ENCODE peak calls at places on chromosomes 2 and 18, in ten cellular contexts. D, O, A, R, Y, L, F, Z, E and S are unnamed samples.

GRCh38 chr2:157789933-157790511 is 86.1 kb downstream of the ACVR1 start:
- DNase-seq in A (no peak), L (no peak), F (peak; percentile 60), Y (no peak), Z (no peak), O (no peak), E (no peak), D (no peak), R (no peak), S (no peak)

GRCh38 chr2:37143986-37144385 is 12.8 kb downstream of the EIF2AK2 start:
- DNase-seq in A (no peak), O (no peak), R (peak; percentile 55), Z (no peak), Y (no peak), D (no peak), L (no peak), E (no peak), F (no peak), S (no peak)

GRCh38 chr2:45497355-45497754 is 113.7 kb downstream of the SRBD1 start:
- DNase-seq in O (no peak), A (no peak), R (peak; percentile 20), Z (no peak), E (no peak), F (no peak), L (no peak), Y (peak; percentile 28), D (no peak), S (no peak)

GRCh38 chr18:59272971-59273935 is at the start of gene RAX:
- DNase-seq in A (no peak), E (no peak), L (no peak), Z (no peak), D (peak; percentile 95), F (no peak), Y (peak; percentile 81), O (peak; percentile 96), R (peak; percentile 11), S (no peak)

GRCh38 chr2:145724499-145724898 is 1204.6 kb upstream of the ZEB2 start:
- DNase-seq in R (no peak), D (no peak), O (no peak), A (no peak), E (no peak), Y (no peak), F (no peak), L (no peak), Z (no peak), S (no peak)

GRCh38 chr18:77208969-77209368 is 40.7 kb upstream of the GALR1 start:
- DNase-seq in F (no peak), R (peak; percentile 79), O (no peak), Z (no peak), D (no peak), A (no peak), Y (peak; percentile 71), E (no peak), L (peak; percentile 17), S (peak; percentile 77)

GRCh38 chr18:74598350-74599001 is 806 bp downstream of the ZNF407 start:
- DNase-seq in Y (peak; percentile 64), R (peak; percentile 49), F (peak; percentile 76), O (peak; percentile 82), D (peak; percentile 52), E (no peak), Z (peak; percentile 72), L (peak; percentile 32), A (no peak), S (no peak)

GRCh38 chr18:40866013-40866644 is 1088.9 kb upstream of the PIK3C3 start:
- DNase-seq in Z (no peak), Y (no peak), L (peak; percentile 80), E (peak; percentile 45), F (no peak), R (no peak), O (no peak), A (no peak), D (no peak), S (no peak)

GRCh38 chr2:167924556-167924955 is 322.8 kb downstream of the STK39 start:
- DNase-seq in F (no peak), R (no peak), Y (no peak), L (peak; percentile 6), D (no peak), Z (no peak), O (no peak), A (no peak), E (no peak), S (no peak)

GRCh38 chr18:37383036-37383788 is 182.4 kb downstream of the CELF4 start:
- DNase-seq in L (no peak), Y (no peak), E (no peak), D (peak; percentile 49), Z (no peak), F (no peak), A (no peak), R (no peak), O (peak; percentile 74), S (no peak)

GRCh38 chr18:68948622-68949021 is 150.7 kb downstream of the CCDC102B start:
- DNase-seq in F (no peak), R (no peak), O (no peak), Z (no peak), E (no peak), A (no peak), L (no peak), Y (no peak), D (no peak), S (no peak)

GRCh38 chr2:17643031-17643615 is 102.6 kb downstream of the VSNL1 start:
- DNase-seq in Z (no peak), F (no peak), L (peak; percentile 96), A (no peak), E (peak; percentile 96), R (peak; percentile 94), Y (no peak), O (no peak), D (no peak), S (peak; percentile 72)

GRCh38 chr2:30690126-30690561 is 117.1 kb downstream of the CAPN13 start:
- DNase-seq in F (no peak), E (no peak), A (no peak), L (no peak), Z (peak; percentile 61), R (no peak), Y (no peak), O (no peak), D (no peak), S (no peak)

GRCh38 chr2:9422321-9423099 is 818 bp downstream of the ITGB1BP1 start:
- DNase-seq in O (peak; percentile 85), L (peak; percentile 42), Y (peak; percentile 62), F (peak; percentile 65), E (no peak), D (peak; percentile 63), R (peak; percentile 32), Z (no peak), A (no peak), S (no peak)
- TF ChIP-seq CTCF in O (no peak), L (no peak), Y (no peak), F (no peak), E (no peak), D (no peak), R (no peak), Z (no peak), A (no peak), S (peak; percentile 8)

GRCh38 chr2:85015653-85016360 is 44.8 kb downstream of the KCMF1 start:
- DNase-seq in O (no peak), R (peak; percentile 56), E (no peak), A (no peak), F (no peak), Z (no peak), L (no peak), D (no peak), Y (no peak), S (no peak)
- TF ChIP-seq CTCF in O (peak; percentile 58), R (peak; percentile 21), E (no peak), A (peak; percentile 11), F (no peak), Z (no peak), L (no peak), D (no peak), Y (no peak), S (peak; percentile 26)

DNA sequence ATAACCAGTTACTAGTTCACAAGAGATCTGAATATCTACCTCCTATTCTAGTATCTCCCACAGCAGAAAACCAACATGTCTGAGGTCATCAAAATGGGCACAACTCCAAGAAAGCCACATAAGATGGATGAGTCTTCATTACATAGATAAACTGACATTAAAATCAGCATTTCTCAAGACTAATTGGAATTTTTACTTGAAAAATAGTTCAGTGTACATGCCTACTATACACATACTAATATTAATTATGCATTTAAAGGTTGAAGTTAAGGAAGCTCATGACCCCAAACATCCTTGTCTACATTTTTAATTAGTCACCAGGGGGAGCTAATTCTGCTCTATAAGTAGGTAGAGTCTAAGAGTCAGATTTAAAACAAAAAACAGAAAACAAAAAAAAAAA is 41.9 kb downstream of the ZNF521 start:
- DNase-seq in D (peak; percentile 68), E (no peak), Z (no peak), Y (no peak), A (no peak), L (peak; percentile 29), F (no peak), O (no peak), R (peak; percentile 46), S (no peak)
- TF ChIP-seq CTCF in D (no peak), E (no peak), Z (no peak), Y (peak; percentile 23), A (peak; percentile 16), L (no peak), F (no peak), O (peak; percentile 71), R (peak; percentile 40), S (peak; percentile 40)

DNA sequence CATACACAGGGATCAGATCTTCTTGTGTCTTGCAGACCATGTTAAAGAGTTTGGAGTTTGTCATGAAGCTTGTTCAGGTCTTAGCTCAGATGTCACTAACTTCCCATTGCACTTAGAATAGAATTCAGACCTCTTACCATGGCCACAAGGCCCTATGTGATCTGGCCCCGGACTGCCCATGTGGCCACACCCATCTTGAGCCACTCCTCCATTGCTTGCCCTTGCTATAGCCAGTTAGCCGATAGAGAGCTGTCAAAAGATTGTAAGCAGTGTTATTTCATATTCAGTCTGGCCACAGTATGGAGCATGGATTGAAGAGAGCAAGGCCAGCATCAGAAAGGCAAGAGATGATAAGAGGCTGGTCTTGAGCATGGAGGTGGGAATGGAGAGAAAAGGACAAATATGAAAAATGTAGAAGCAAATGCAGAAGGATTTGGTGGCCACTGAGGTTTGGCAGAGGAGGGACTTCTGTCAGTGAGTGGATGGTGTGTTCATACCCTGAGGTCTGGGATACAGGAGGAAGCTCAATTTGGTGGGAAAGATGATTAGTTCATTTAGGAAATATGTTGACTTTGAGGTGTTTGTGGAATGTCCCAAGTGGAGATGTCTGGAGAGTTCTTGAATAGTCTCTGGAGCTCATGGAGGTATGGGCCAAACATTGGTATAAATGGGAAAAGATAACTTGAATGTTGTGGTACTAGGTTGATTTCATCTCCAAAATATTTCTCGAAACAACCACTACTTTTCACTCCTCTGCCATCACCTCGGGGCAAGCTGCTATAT is 10.6 kb downstream of the DGUOK start:
- DNase-seq in R (no peak), O (peak; percentile 26), A (no peak), E (no peak), Z (no peak), F (no peak), Y (no peak), L (no peak), D (no peak), S (no peak)
- TF ChIP-seq CTCF in R (no peak), O (no peak), A (no peak), E (no peak), Z (no peak), F (no peak), Y (no peak), L (no peak), D (no peak), S (no peak)